ENCODE peak calls at places on chromosomes 3 and 15, in six cellular contexts. C is effector memory CD4-positive, alpha-beta T cell; I is heart right ventricle; U is skeletal muscle cell; D is AG09309; J is sigmoid colon. T is an unnamed sample.

GRCh38 chr3:172595648-172596393 is 72.6 kb upstream of the TNFSF10 start:
- DNase-seq in U (no peak), C (peak; percentile 18), D (peak; percentile 29), I (no peak), J (no peak), T (no peak)

GRCh38 chr3:150970665-150971327 is 1.7 kb downstream of the CLRN1 start:
- DNase-seq in D (peak; percentile 10), I (no peak), C (no peak), J (no peak), U (peak; percentile 20), T (peak; percentile 61)

GRCh38 chr15:29266052-29266572 is 3.5 kb downstream of the NSMCE3 start:
- DNase-seq in I (no peak), C (no peak), J (no peak), U (no peak), D (no peak), T (no peak)

GRCh38 chr3:194587438-194587931 is 45.7 kb downstream of the TMEM44 start:
- DNase-seq in D (no peak), I (peak; percentile 70), U (no peak), J (no peak), C (no peak), T (no peak)

GRCh38 chr15:68682330-68682729 is 103.5 kb downstream of the CORO2B start:
- DNase-seq in D (no peak), C (no peak), I (no peak), J (peak; percentile 18), U (no peak), T (no peak)

GRCh38 chr3:117932441-117932840 is 1102.2 kb downstream of the IGSF11 start:
- DNase-seq in U (no peak), C (no peak), D (no peak), J (no peak), I (no peak), T (no peak)

GRCh38 chr3:111695584-111696213 is 100.6 kb upstream of the ZBED2 start:
- DNase-seq in C (no peak), U (no peak), I (no peak), D (peak; percentile 69), J (no peak), T (no peak)

GRCh38 chr3:167736264-167736787 is 805 bp downstream of the SERPINI1 start:
- DNase-seq in D (no peak), C (no peak), U (no peak), J (no peak), I (no peak), T (no peak)

GRCh38 chr3:106428565-106428994 is 559.8 kb upstream of the CBLB start:
- DNase-seq in D (peak; percentile 99), U (peak; percentile 99), C (no peak), J (peak; percentile 82), I (no peak), T (peak; percentile 93)

GRCh38 chr15:39907216-39907615 is 12.8 kb downstream of the GPR176 start:
- DNase-seq in C (no peak), D (no peak), U (no peak), I (no peak), J (no peak), T (no peak)

GRCh38 chr15:51917493-51917892 is 54.1 kb downstream of the LEO1 start:
- DNase-seq in I (no peak), D (no peak), C (no peak), J (no peak), U (no peak), T (no peak)

GRCh38 chr3:146159616-146160232 is 1.3 kb downstream of the PLOD2 start:
- DNase-seq in I (no peak), C (no peak), J (no peak), D (no peak), U (no peak), T (no peak)

DNA sequence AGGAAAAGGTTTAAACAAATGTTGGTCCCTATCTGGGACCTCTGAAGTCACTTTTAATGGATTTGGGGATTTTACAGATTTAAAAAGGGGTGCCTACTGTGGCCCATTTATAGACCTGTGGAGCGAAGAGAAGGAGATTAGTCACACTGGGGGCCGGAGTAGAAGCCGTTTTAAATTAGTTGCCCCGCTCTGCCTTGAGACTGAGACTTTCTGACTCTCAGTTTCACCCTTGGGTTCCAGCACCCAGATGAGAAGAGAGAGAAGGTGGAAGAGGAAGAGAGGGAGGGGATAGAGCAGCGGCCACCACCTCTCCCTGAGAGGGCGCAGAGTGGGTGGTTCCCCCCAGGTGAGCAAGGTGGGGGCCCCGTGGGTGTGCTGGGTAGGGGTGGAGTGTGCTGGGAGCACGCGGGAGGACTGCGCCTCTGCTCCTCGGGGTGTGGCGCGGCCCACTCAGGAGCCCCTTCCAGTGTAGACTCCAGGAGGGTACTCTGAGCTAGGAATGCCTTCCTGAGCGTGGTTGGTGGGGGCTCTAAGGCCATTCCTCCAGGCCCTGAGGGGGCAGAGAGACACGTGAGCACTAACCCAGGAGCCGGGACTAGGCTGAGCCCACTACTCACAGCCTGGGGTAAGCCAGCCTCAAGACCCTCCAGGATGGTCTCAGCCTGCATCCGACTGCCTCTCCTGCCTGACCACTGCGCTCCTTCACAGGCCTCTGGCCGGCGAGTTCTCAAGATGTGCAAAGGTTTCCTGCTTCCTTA is 32.6 kb upstream of the RAB6B start:
- DNase-seq in J (no peak), I (no peak), D (no peak), U (no peak), C (no peak), T (no peak)
- H3K4me3 ChIP-seq in J (no peak overlapping the region), I (no peak overlapping the region), D (no peak overlapping the region), U (no peak overlapping the region), C (no peak overlapping the region), T (peak overlapping the region; percentile 43)

GRCh38 chr3:141311170-141311495 is 57.2 kb upstream of the ZBTB38 start:
- DNase-seq in C (no peak), U (no peak), I (no peak), J (no peak), D (no peak), T (no peak)

GRCh38 chr3:141312359-141313090 is 55.8 kb upstream of the ZBTB38 start:
- DNase-seq in U (no peak), J (no peak), C (no peak), I (no peak), D (no peak), T (no peak)

GRCh38 chr3:141308588-141309218 is 59.6 kb upstream of the ZBTB38 start:
- DNase-seq in D (no peak), U (no peak), C (no peak), J (no peak), I (peak; percentile 42), T (peak; percentile 30)

GRCh38 chr3:141313091-141313683 is 55.1 kb upstream of the ZBTB38 start:
- DNase-seq in D (no peak), J (no peak), U (no peak), I (no peak), C (no peak), T (no peak)

DNA sequence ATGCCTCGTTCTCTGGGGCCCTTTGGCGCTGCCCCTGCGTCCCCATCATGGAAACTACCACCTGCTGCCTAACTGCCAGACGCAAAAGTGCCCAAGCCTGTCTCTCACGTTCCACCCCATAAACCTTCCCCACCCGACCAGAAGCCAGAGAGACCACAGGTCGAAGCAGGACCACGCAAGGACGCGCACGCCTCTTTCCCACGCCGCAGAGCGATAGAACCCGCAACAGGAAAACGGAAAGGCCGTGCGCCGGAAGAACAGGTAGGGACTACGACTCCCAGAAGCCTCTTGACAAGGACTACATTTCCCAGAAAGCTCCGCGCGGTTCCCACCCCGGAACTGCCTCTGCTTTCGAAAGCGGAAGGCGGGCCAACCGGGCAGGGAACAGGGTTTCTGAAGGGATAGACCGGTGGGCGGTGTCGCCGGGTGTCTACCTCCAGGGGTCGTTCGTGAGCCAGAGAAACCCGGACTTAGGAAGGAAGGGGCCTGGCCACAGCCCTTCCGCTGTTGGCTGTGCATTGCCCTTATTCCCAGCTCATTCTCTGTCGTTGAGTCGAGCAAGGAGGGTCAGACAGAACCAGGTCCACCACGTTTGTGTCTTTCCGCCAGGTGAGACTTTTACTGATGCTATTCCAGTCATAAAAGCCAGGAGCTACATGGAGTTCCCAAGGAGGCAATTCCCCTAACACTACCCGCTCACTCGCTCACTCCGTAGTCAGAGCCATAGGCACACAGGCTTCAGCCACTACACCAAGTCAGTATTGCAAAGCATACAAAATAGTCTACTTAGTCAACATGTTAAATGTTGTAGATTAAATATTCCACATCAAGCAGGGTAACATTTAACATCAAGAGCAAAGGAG is 56.6 kb upstream of the ZBTB38 start:
- DNase-seq in I (peak; percentile 98), U (peak; percentile 89), C (peak; percentile 98), D (peak; percentile 91), J (peak; percentile 99), T (peak; percentile 92)
- H3K4me3 ChIP-seq in I (peak overlapping the region; percentile 74), U (peak overlapping the region; percentile 84), C (peak overlapping the region; percentile 83), D (peak overlapping the region; percentile 80), J (peak overlapping the region; percentile 68), T (peak overlapping the region; percentile 90)

DNA sequence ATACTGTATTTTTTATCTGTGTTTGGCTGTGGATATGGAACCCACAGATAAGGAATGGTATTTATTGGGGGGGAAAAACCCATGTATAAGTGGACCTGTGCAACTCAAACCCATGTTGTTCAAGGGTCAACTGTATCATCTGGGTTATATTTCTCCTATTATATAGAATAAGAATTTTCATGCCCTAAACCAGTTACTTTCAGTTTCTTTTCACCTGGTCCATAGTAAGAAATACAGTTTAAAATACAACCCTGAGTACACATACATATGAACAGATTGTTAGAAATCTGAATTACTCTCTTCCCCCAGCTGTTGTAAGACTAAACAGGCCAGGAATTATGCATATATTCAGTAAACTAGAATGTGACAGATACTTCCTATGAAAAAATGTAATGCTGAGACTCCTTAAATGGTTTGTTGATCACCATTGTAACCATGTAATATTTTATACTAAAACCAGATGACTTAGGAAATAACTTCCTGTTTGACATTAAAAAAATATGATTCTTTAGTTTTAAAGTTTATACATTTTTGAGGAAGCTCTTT is 52.6 kb upstream of the ZCWPW2 start:
- DNase-seq in J (no peak), U (no peak), D (no peak), C (no peak), I (no peak), T (no peak)
- H3K4me3 ChIP-seq in J (no peak overlapping the region), U (no peak overlapping the region), D (no peak overlapping the region), C (no peak overlapping the region), I (peak overlapping the region; percentile 19), T (no peak overlapping the region)

GRCh38 chr15:55589297-55589696 is 1.2 kb upstream of the PYGO1 start:
- DNase-seq in C (no peak), D (no peak), U (no peak), I (no peak), J (no peak), T (no peak)

GRCh38 chr15:55588818-55589122 is 625 bp upstream of the PYGO1 start:
- DNase-seq in U (no peak), C (no peak), J (no peak), D (no peak), I (no peak), T (no peak)

GRCh38 chr15:55586808-55587207 is 1.3 kb downstream of the PYGO1 start:
- DNase-seq in C (no peak), J (no peak), U (no peak), D (no peak), I (no peak), T (no peak)

GRCh38 chr15:55587321-55588069 is 650 bp downstream of the PYGO1 start:
- DNase-seq in D (no peak), U (peak; percentile 5), J (peak; percentile 66), I (no peak), C (no peak), T (no peak)

DNA sequence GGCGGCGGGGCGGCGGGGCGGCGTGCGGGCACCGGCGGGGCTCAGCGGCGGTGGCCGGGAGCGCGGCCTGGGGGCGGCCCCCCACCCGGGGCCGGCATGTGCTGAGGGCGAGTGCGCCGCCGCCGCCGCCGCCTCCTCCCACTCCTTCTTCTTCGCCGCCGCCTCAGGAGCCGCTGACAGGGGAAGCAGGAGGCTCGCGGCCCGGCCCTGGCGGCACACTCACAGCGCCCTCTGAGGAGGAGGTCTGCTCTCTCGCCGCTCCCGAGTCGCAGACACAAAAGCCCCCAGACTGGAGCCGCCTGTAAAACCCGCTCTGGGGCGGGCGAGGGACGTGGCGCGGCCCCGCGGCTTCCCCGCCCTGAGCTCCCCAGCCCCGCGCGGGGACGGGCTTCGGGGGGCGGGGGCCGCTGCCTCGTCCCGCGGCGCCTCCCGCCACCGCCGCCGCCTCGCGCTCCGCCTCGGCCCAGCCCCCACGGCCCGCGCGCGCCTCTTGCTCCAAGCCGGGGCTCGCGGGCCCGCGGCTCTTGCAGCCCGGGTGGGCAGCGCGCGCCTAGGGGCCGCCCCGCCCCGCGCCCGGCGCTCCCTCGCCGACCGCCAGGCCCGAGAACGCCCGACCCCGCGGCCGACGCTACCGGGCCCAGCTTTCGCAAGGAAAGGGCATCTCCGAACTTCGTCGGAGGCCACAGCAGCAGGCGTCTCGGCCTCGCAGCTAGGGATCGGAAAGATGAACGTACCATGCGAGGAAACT is at the start of gene PYGO1:
- DNase-seq in D (no peak), U (peak; percentile 25), J (peak; percentile 81), C (no peak), I (peak; percentile 57), T (no peak)
- H3K4me3 ChIP-seq in D (peak within 1 kb of the TSS; percentile 66), U (peak within 1 kb of the TSS; percentile 79), J (peak within 1 kb of the TSS; percentile 59), C (peak within 1 kb of the TSS; percentile 50), I (peak within 1 kb of the TSS; percentile 69), T (peak within 1 kb of the TSS; percentile 72)